ENCODE peak calls at places on chromosomes 11 and 22, in six cellular contexts. M is H9, T is HS-5, Z is SK-MEL-5, K is H4, R is Calu3. N is an unnamed sample.

GRCh38 chr11:17153759-17154158 is 54.0 kb downstream of the PIK3C2A start:
- DNase-seq in M (no peak), T (no peak), Z (no peak), K (no peak), R (no peak), N (no peak)

GRCh38 chr11:118841469-118842222 is 42.0 kb upstream of the CXCR5 start:
- DNase-seq in M (no peak), T (no peak), Z (no peak), K (no peak), R (no peak), N (no peak)

GRCh38 chr11:8047382-8047781 is 33.6 kb upstream of the TUB start:
- DNase-seq in M (peak; percentile 12), T (no peak), Z (no peak), K (no peak), R (no peak), N (no peak)

GRCh38 chr22:37374571-37374970 is 52.7 kb downstream of the ELFN2 start:
- DNase-seq in M (no peak), T (no peak), Z (no peak), K (no peak), R (no peak), N (no peak)

GRCh38 chr11:95304777-95305176 is 73.8 kb upstream of the SESN3 start:
- DNase-seq in M (no peak), T (no peak), Z (no peak), K (no peak), R (no peak), N (no peak)

GRCh38 chr11:533049-533585 is 2.3 kb downstream of the HRAS start:
- DNase-seq in M (no peak), T (no peak), Z (no peak), K (no peak), R (no peak), N (no peak)

GRCh38 chr22:26377170-26377825 is 51.8 kb upstream of the ASPHD2 start:
- DNase-seq in M (peak; percentile 47), T (no peak), Z (peak; percentile 52), K (no peak), R (no peak), N (no peak)

GRCh38 chr11:10484461-10485180 is 29.6 kb downstream of the AMPD3 start:
- DNase-seq in M (peak; percentile 10), T (no peak), Z (no peak), K (no peak), R (no peak), N (no peak)

GRCh38 chr11:43427971-43428370 is 69.3 kb downstream of the TTC17 start:
- DNase-seq in M (no peak), T (no peak), Z (no peak), K (no peak), R (no peak), N (no peak)

GRCh38 chr11:1203505-1204271 is 19.2 kb upstream of the MUC5B start:
- DNase-seq in M (peak; percentile 25), T (no peak), Z (no peak), K (no peak), R (peak; percentile 65), N (no peak)

GRCh38 chr11:132260636-132261035 is 890.2 kb downstream of the NTM start:
- DNase-seq in M (no peak), T (no peak), Z (no peak), K (no peak), R (no peak), N (no peak)

GRCh38 chr11:115845872-115846271 is 341.7 kb upstream of the CADM1 start:
- DNase-seq in M (no peak), T (no peak), Z (no peak), K (no peak), R (no peak), N (no peak)

GRCh38 chr11:121304750-121305149 is 12.2 kb downstream of the SC5D start:
- DNase-seq in M (no peak), T (no peak), Z (no peak), K (no peak), R (no peak), N (no peak)